ENCODE peak calls at places on chromosomes 12 and 14, in seven cellular contexts. One of them, this sample, is unnamed.

GRCh38 chr12:108633534-108634224 is at the start of gene SELPLG:
- DNase-seq in endodermal cell: no peak
- DNase-seq in body of pancreas: peak
- DNase-seq in left lung: peak
- DNase-seq in left ventricle myocardium inferior: peak
- DNase-seq in esophagus squamous epithelium: peak
- DNase-seq in HFF-Myc: no peak
- DNase-seq in this sample: no peak

GRCh38 chr14:69719501-69719951 is 47.4 kb upstream of the SRSF5 start:
- DNase-seq in endodermal cell: peak
- DNase-seq in body of pancreas: peak
- DNase-seq in left lung: no peak
- DNase-seq in left ventricle myocardium inferior: peak
- DNase-seq in esophagus squamous epithelium: no peak
- DNase-seq in HFF-Myc: no peak
- DNase-seq in this sample: no peak

GRCh38 chr12:46774011-46774633 is 51.7 kb downstream of the SLC38A4 start:
- DNase-seq in endodermal cell: no peak
- DNase-seq in body of pancreas: no peak
- DNase-seq in left lung: no peak
- DNase-seq in left ventricle myocardium inferior: no peak
- DNase-seq in esophagus squamous epithelium: no peak
- DNase-seq in HFF-Myc: no peak
- DNase-seq in this sample: no peak

GRCh38 chr12:58647495-58647894 is 272.8 kb downstream of the LRIG3 start:
- DNase-seq in endodermal cell: no peak
- DNase-seq in body of pancreas: no peak
- DNase-seq in left lung: no peak
- DNase-seq in left ventricle myocardium inferior: no peak
- DNase-seq in esophagus squamous epithelium: no peak
- DNase-seq in HFF-Myc: no peak
- DNase-seq in this sample: no peak

GRCh38 chr12:3202734-3203446 is 125.7 kb downstream of the TSPAN9 start:
- DNase-seq in endodermal cell: peak
- DNase-seq in body of pancreas: peak
- DNase-seq in left lung: no peak
- DNase-seq in left ventricle myocardium inferior: no peak
- DNase-seq in esophagus squamous epithelium: no peak
- DNase-seq in HFF-Myc: no peak
- DNase-seq in this sample: no peak

GRCh38 chr12:107586256-107586970 is 99.2 kb upstream of the PWP1 start:
- DNase-seq in endodermal cell: peak
- DNase-seq in body of pancreas: no peak
- DNase-seq in left lung: no peak
- DNase-seq in left ventricle myocardium inferior: no peak
- DNase-seq in esophagus squamous epithelium: no peak
- DNase-seq in HFF-Myc: no peak
- DNase-seq in this sample: no peak

GRCh38 chr14:96394047-96394815 is 2.3 kb downstream of the AK7 start:
- DNase-seq in endodermal cell: peak
- DNase-seq in body of pancreas: no peak
- DNase-seq in left lung: no peak
- DNase-seq in left ventricle myocardium inferior: no peak
- DNase-seq in esophagus squamous epithelium: no peak
- DNase-seq in HFF-Myc: no peak
- DNase-seq in this sample: no peak

GRCh38 chr12:124174949-124175348 is 119.9 kb upstream of the RFLNA start:
- DNase-seq in endodermal cell: no peak
- DNase-seq in body of pancreas: no peak
- DNase-seq in left lung: no peak
- DNase-seq in left ventricle myocardium inferior: no peak
- DNase-seq in esophagus squamous epithelium: no peak
- DNase-seq in HFF-Myc: no peak
- DNase-seq in this sample: no peak

GRCh38 chr12:14647028-14647750 is 49.2 kb downstream of the GUCY2C start:
- DNase-seq in endodermal cell: no peak
- DNase-seq in body of pancreas: no peak
- DNase-seq in left lung: no peak
- DNase-seq in left ventricle myocardium inferior: no peak
- DNase-seq in esophagus squamous epithelium: no peak
- DNase-seq in HFF-Myc: no peak
- DNase-seq in this sample: peak

GRCh38 chr14:99199854-99200653 is 71.9 kb downstream of the BCL11B start:
- DNase-seq in endodermal cell: no peak
- DNase-seq in body of pancreas: no peak
- DNase-seq in left lung: peak
- DNase-seq in left ventricle myocardium inferior: peak
- DNase-seq in esophagus squamous epithelium: no peak
- DNase-seq in HFF-Myc: no peak
- DNase-seq in this sample: no peak

GRCh38 chr14:38127356-38127755 is 80.3 kb upstream of the SSTR1 start:
- DNase-seq in endodermal cell: no peak
- DNase-seq in body of pancreas: no peak
- DNase-seq in left lung: no peak
- DNase-seq in left ventricle myocardium inferior: no peak
- DNase-seq in esophagus squamous epithelium: no peak
- DNase-seq in HFF-Myc: no peak
- DNase-seq in this sample: no peak

GRCh38 chr12:50057000-50057841 is at the start of gene ASIC1:
- DNase-seq in endodermal cell: peak
- DNase-seq in body of pancreas: peak
- DNase-seq in left lung: peak
- DNase-seq in left ventricle myocardium inferior: peak
- DNase-seq in esophagus squamous epithelium: no peak
- DNase-seq in HFF-Myc: no peak
- DNase-seq in this sample: peak

GRCh38 chr12:131119936-131120335 is 166.2 kb downstream of the ADGRD1 start:
- DNase-seq in endodermal cell: peak
- DNase-seq in body of pancreas: no peak
- DNase-seq in left lung: no peak
- DNase-seq in left ventricle myocardium inferior: no peak
- DNase-seq in esophagus squamous epithelium: no peak
- DNase-seq in HFF-Myc: no peak
- DNase-seq in this sample: no peak

GRCh38 chr14:42293180-42293579 is 686.5 kb downstream of the LRFN5 start:
- DNase-seq in endodermal cell: no peak
- DNase-seq in body of pancreas: no peak
- DNase-seq in left lung: no peak
- DNase-seq in left ventricle myocardium inferior: no peak
- DNase-seq in esophagus squamous epithelium: no peak
- DNase-seq in HFF-Myc: no peak
- DNase-seq in this sample: no peak

GRCh38 chr12:69332815-69333358 is 15.3 kb upstream of the LYZ start:
- DNase-seq in endodermal cell: peak
- DNase-seq in body of pancreas: peak
- DNase-seq in left lung: no peak
- DNase-seq in left ventricle myocardium inferior: no peak
- DNase-seq in esophagus squamous epithelium: no peak
- DNase-seq in HFF-Myc: no peak
- DNase-seq in this sample: no peak

GRCh38 chr14:55752580-55753365 is 172.8 kb downstream of the KTN1 start:
- DNase-seq in endodermal cell: no peak
- DNase-seq in body of pancreas: peak
- DNase-seq in left lung: no peak
- DNase-seq in left ventricle myocardium inferior: no peak
- DNase-seq in esophagus squamous epithelium: no peak
- DNase-seq in HFF-Myc: peak
- DNase-seq in this sample: peak

GRCh38 chr12:114936148-114937099 is 252.4 kb upstream of the TBX3 start:
- DNase-seq in endodermal cell: peak
- DNase-seq in body of pancreas: no peak
- DNase-seq in left lung: no peak
- DNase-seq in left ventricle myocardium inferior: no peak
- DNase-seq in esophagus squamous epithelium: no peak
- DNase-seq in HFF-Myc: no peak
- DNase-seq in this sample: no peak

GRCh38 chr14:99806841-99807240 is 13.6 kb downstream of the EML1 start:
- DNase-seq in endodermal cell: no peak
- DNase-seq in body of pancreas: no peak
- DNase-seq in left lung: no peak
- DNase-seq in left ventricle myocardium inferior: no peak
- DNase-seq in esophagus squamous epithelium: no peak
- DNase-seq in HFF-Myc: no peak
- DNase-seq in this sample: no peak

GRCh38 chr12:6201199-6201608 is 1.0 kb downstream of the CD9 start:
- DNase-seq in endodermal cell: peak
- DNase-seq in body of pancreas: peak
- DNase-seq in left lung: no peak
- DNase-seq in left ventricle myocardium inferior: no peak
- DNase-seq in esophagus squamous epithelium: no peak
- DNase-seq in HFF-Myc: no peak
- DNase-seq in this sample: no peak

GRCh38 chr12:103801709-103802585 is 39.1 kb downstream of the NT5DC3 start:
- DNase-seq in endodermal cell: peak
- DNase-seq in body of pancreas: no peak
- DNase-seq in left lung: no peak
- DNase-seq in left ventricle myocardium inferior: no peak
- DNase-seq in esophagus squamous epithelium: no peak
- DNase-seq in HFF-Myc: no peak
- DNase-seq in this sample: peak

GRCh38 chr14:105092124-105092911 is 27.1 kb upstream of the GPR132 start:
- DNase-seq in endodermal cell: peak
- DNase-seq in body of pancreas: peak
- DNase-seq in left lung: peak
- DNase-seq in left ventricle myocardium inferior: no peak
- DNase-seq in esophagus squamous epithelium: no peak
- DNase-seq in HFF-Myc: no peak
- DNase-seq in this sample: no peak

GRCh38 chr12:65568517-65568916 is 255.8 kb upstream of the HMGA2 start:
- DNase-seq in endodermal cell: no peak
- DNase-seq in body of pancreas: no peak
- DNase-seq in left lung: no peak
- DNase-seq in left ventricle myocardium inferior: no peak
- DNase-seq in esophagus squamous epithelium: no peak
- DNase-seq in HFF-Myc: no peak
- DNase-seq in this sample: peak

GRCh38 chr12:65567820-65568219 is 256.5 kb upstream of the HMGA2 start:
- DNase-seq in endodermal cell: no peak
- DNase-seq in body of pancreas: peak
- DNase-seq in left lung: no peak
- DNase-seq in left ventricle myocardium inferior: no peak
- DNase-seq in esophagus squamous epithelium: no peak
- DNase-seq in HFF-Myc: no peak
- DNase-seq in this sample: no peak

GRCh38 chr12:65566776-65567175 is 257.5 kb upstream of the HMGA2 start:
- DNase-seq in endodermal cell: no peak
- DNase-seq in body of pancreas: no peak
- DNase-seq in left lung: no peak
- DNase-seq in left ventricle myocardium inferior: no peak
- DNase-seq in esophagus squamous epithelium: no peak
- DNase-seq in HFF-Myc: no peak
- DNase-seq in this sample: no peak

GRCh38 chr12:65561798-65562382 is 262.4 kb upstream of the HMGA2 start:
- DNase-seq in endodermal cell: no peak
- DNase-seq in body of pancreas: no peak
- DNase-seq in left lung: no peak
- DNase-seq in left ventricle myocardium inferior: no peak
- DNase-seq in esophagus squamous epithelium: no peak
- DNase-seq in HFF-Myc: no peak
- DNase-seq in this sample: peak

GRCh38 chr12:65565601-65566560 is 258.4 kb upstream of the HMGA2 start:
- DNase-seq in endodermal cell: peak
- DNase-seq in body of pancreas: no peak
- DNase-seq in left lung: no peak
- DNase-seq in left ventricle myocardium inferior: no peak
- DNase-seq in esophagus squamous epithelium: no peak
- DNase-seq in HFF-Myc: peak
- DNase-seq in this sample: peak
- H3K4me3 ChIP-seq in endodermal cell: peak
- H3K4me3 ChIP-seq in body of pancreas: no peak
- H3K4me3 ChIP-seq in left lung: no peak
- H3K4me3 ChIP-seq in left ventricle myocardium inferior: no peak
- H3K4me3 ChIP-seq in esophagus squamous epithelium: no peak
- H3K4me3 ChIP-seq in HFF-Myc: peak
- H3K4me3 ChIP-seq in this sample: no peak

GRCh38 chr12:56999456-56999855 is 6.9 kb downstream of the ZBTB39 start:
- DNase-seq in endodermal cell: no peak
- DNase-seq in body of pancreas: no peak
- DNase-seq in left lung: no peak
- DNase-seq in left ventricle myocardium inferior: no peak
- DNase-seq in esophagus squamous epithelium: no peak
- DNase-seq in HFF-Myc: no peak
- DNase-seq in this sample: no peak

GRCh38 chr12:56996793-56997545 is 9.4 kb downstream of the ZBTB39 start:
- DNase-seq in endodermal cell: peak
- DNase-seq in body of pancreas: no peak
- DNase-seq in left lung: no peak
- DNase-seq in left ventricle myocardium inferior: no peak
- DNase-seq in esophagus squamous epithelium: no peak
- DNase-seq in HFF-Myc: no peak
- DNase-seq in this sample: no peak

GRCh38 chr12:57000393-57000792 is 6.0 kb downstream of the ZBTB39 start:
- DNase-seq in endodermal cell: no peak
- DNase-seq in body of pancreas: no peak
- DNase-seq in left lung: no peak
- DNase-seq in left ventricle myocardium inferior: no peak
- DNase-seq in esophagus squamous epithelium: no peak
- DNase-seq in HFF-Myc: no peak
- DNase-seq in this sample: no peak

GRCh38 chr12:56998981-56999380 is 7.4 kb downstream of the ZBTB39 start:
- DNase-seq in endodermal cell: no peak
- DNase-seq in body of pancreas: no peak
- DNase-seq in left lung: no peak
- DNase-seq in left ventricle myocardium inferior: no peak
- DNase-seq in esophagus squamous epithelium: no peak
- DNase-seq in HFF-Myc: no peak
- DNase-seq in this sample: no peak

GRCh38 chr12:56998316-56998715 is 8.0 kb downstream of the ZBTB39 start:
- DNase-seq in endodermal cell: peak
- DNase-seq in body of pancreas: no peak
- DNase-seq in left lung: no peak
- DNase-seq in left ventricle myocardium inferior: no peak
- DNase-seq in esophagus squamous epithelium: no peak
- DNase-seq in HFF-Myc: no peak
- DNase-seq in this sample: no peak
- H3K4me3 ChIP-seq in endodermal cell: no peak
- H3K4me3 ChIP-seq in body of pancreas: no peak
- H3K4me3 ChIP-seq in left lung: no peak
- H3K4me3 ChIP-seq in left ventricle myocardium inferior: no peak
- H3K4me3 ChIP-seq in esophagus squamous epithelium: no peak
- H3K4me3 ChIP-seq in HFF-Myc: no peak
- H3K4me3 ChIP-seq in this sample: no peak

DNA sequence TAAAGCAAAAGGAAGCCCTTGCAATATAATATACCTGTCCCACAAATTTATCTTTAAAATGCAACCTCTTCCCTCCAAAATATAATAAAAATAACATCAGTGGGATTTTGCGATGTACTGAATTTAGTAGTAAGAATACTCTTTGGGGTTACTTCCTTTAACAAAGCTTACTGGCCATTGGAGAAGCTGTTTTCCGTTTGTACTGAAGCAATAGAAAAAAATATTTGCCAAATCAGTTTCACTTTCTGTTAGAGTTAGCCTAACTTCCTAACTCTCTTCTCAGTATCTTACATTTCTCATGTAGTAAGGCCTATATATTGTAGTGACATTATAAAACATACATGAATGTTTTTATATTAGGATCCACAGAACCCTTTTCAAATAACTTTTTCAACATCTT is 3.7 kb downstream of the MAX start:
- DNase-seq in endodermal cell: no peak
- DNase-seq in body of pancreas: no peak
- DNase-seq in left lung: no peak
- DNase-seq in left ventricle myocardium inferior: no peak
- DNase-seq in esophagus squamous epithelium: no peak
- DNase-seq in HFF-Myc: no peak
- DNase-seq in this sample: no peak
- H3K4me3 ChIP-seq in endodermal cell: no peak
- H3K4me3 ChIP-seq in body of pancreas: no peak
- H3K4me3 ChIP-seq in left lung: peak
- H3K4me3 ChIP-seq in left ventricle myocardium inferior: peak
- H3K4me3 ChIP-seq in esophagus squamous epithelium: peak
- H3K4me3 ChIP-seq in HFF-Myc: no peak
- H3K4me3 ChIP-seq in this sample: no peak

GRCh38 chr14:77041837-77042557 is 13.5 kb upstream of the IRF2BPL start:
- DNase-seq in endodermal cell: no peak
- DNase-seq in body of pancreas: peak
- DNase-seq in left lung: no peak
- DNase-seq in left ventricle myocardium inferior: peak
- DNase-seq in esophagus squamous epithelium: no peak
- DNase-seq in HFF-Myc: no peak
- DNase-seq in this sample: peak
- H3K4me3 ChIP-seq in endodermal cell: no peak
- H3K4me3 ChIP-seq in body of pancreas: no peak
- H3K4me3 ChIP-seq in left lung: no peak
- H3K4me3 ChIP-seq in left ventricle myocardium inferior: peak
- H3K4me3 ChIP-seq in esophagus squamous epithelium: no peak
- H3K4me3 ChIP-seq in HFF-Myc: no peak
- H3K4me3 ChIP-seq in this sample: no peak